ENCODE peak calls at places on chromosome 20, in seven cellular contexts. One of them, this sample, is unnamed.

GRCh38 chr20:19456600-19457390 is 244.4 kb downstream of the SLC24A3 start:
- DNase-seq in left lung: no peak
- DNase-seq in heart left ventricle: no peak
- DNase-seq in bronchial epithelial cell: no peak
- DNase-seq in psoas muscle: no peak
- DNase-seq in cardiac fibroblast: no peak
- DNase-seq in tibial nerve: no peak
- DNase-seq in this sample: no peak

GRCh38 chr20:40422665-40423064 is 266.4 kb downstream of the MAFB start:
- DNase-seq in left lung: no peak
- DNase-seq in heart left ventricle: no peak
- DNase-seq in bronchial epithelial cell: peak
- DNase-seq in psoas muscle: no peak
- DNase-seq in cardiac fibroblast: no peak
- DNase-seq in tibial nerve: no peak
- DNase-seq in this sample: no peak

GRCh38 chr20:19275630-19276071 is 63.2 kb downstream of the SLC24A3 start:
- DNase-seq in left lung: no peak
- DNase-seq in heart left ventricle: peak
- DNase-seq in bronchial epithelial cell: peak
- DNase-seq in psoas muscle: peak
- DNase-seq in cardiac fibroblast: peak
- DNase-seq in tibial nerve: peak
- DNase-seq in this sample: no peak

GRCh38 chr20:539236-539635 is 4.4 kb downstream of the CSNK2A1 start:
- DNase-seq in left lung: no peak
- DNase-seq in heart left ventricle: no peak
- DNase-seq in bronchial epithelial cell: no peak
- DNase-seq in psoas muscle: no peak
- DNase-seq in cardiac fibroblast: no peak
- DNase-seq in tibial nerve: no peak
- DNase-seq in this sample: no peak

GRCh38 chr20:25397827-25398226 is 7.2 kb upstream of the ABHD12 start:
- DNase-seq in left lung: no peak
- DNase-seq in heart left ventricle: no peak
- DNase-seq in bronchial epithelial cell: peak
- DNase-seq in psoas muscle: no peak
- DNase-seq in cardiac fibroblast: no peak
- DNase-seq in tibial nerve: no peak
- DNase-seq in this sample: peak

GRCh38 chr20:20763652-20764051 is 51.2 kb upstream of the RALGAPA2 start:
- DNase-seq in left lung: no peak
- DNase-seq in heart left ventricle: no peak
- DNase-seq in bronchial epithelial cell: no peak
- DNase-seq in psoas muscle: no peak
- DNase-seq in cardiac fibroblast: no peak
- DNase-seq in tibial nerve: no peak
- DNase-seq in this sample: no peak

GRCh38 chr20:47020231-47020630 is 125.6 kb downstream of the EYA2 start:
- DNase-seq in left lung: no peak
- DNase-seq in heart left ventricle: no peak
- DNase-seq in bronchial epithelial cell: no peak
- DNase-seq in psoas muscle: no peak
- DNase-seq in cardiac fibroblast: no peak
- DNase-seq in tibial nerve: no peak
- DNase-seq in this sample: no peak

GRCh38 chr20:635609-636338 is 17.2 kb downstream of the SRXN1 start:
- DNase-seq in left lung: no peak
- DNase-seq in heart left ventricle: no peak
- DNase-seq in bronchial epithelial cell: no peak
- DNase-seq in psoas muscle: no peak
- DNase-seq in cardiac fibroblast: no peak
- DNase-seq in tibial nerve: no peak
- DNase-seq in this sample: peak

GRCh38 chr20:20010639-20011500 is 6.3 kb upstream of the NAA20 start:
- DNase-seq in left lung: no peak
- DNase-seq in heart left ventricle: no peak
- DNase-seq in bronchial epithelial cell: no peak
- DNase-seq in psoas muscle: no peak
- DNase-seq in cardiac fibroblast: peak
- DNase-seq in tibial nerve: no peak
- DNase-seq in this sample: no peak

GRCh38 chr20:58842276-58842675 is 8.4 kb downstream of the GNAS-AS1 start:
- DNase-seq in left lung: no peak
- DNase-seq in heart left ventricle: no peak
- DNase-seq in bronchial epithelial cell: no peak
- DNase-seq in psoas muscle: no peak
- DNase-seq in cardiac fibroblast: no peak
- DNase-seq in tibial nerve: no peak
- DNase-seq in this sample: no peak

GRCh38 chr20:25195962-25196700 is 619 bp downstream of the ENTPD6 start:
- DNase-seq in left lung: no peak
- DNase-seq in heart left ventricle: peak
- DNase-seq in bronchial epithelial cell: peak
- DNase-seq in psoas muscle: peak
- DNase-seq in cardiac fibroblast: peak
- DNase-seq in tibial nerve: no peak
- DNase-seq in this sample: peak

GRCh38 chr20:44644384-44645131 is 6.9 kb downstream of the ADA start:
- DNase-seq in left lung: no peak
- DNase-seq in heart left ventricle: no peak
- DNase-seq in bronchial epithelial cell: no peak
- DNase-seq in psoas muscle: no peak
- DNase-seq in cardiac fibroblast: no peak
- DNase-seq in tibial nerve: no peak
- DNase-seq in this sample: no peak

GRCh38 chr20:61968036-61968810 is 97.5 kb downstream of the TAF4 start:
- DNase-seq in left lung: peak
- DNase-seq in heart left ventricle: no peak
- DNase-seq in bronchial epithelial cell: no peak
- DNase-seq in psoas muscle: no peak
- DNase-seq in cardiac fibroblast: no peak
- DNase-seq in tibial nerve: no peak
- DNase-seq in this sample: no peak

GRCh38 chr20:44723798-44724362 is 8.7 kb downstream of the CCN5 start:
- DNase-seq in left lung: no peak
- DNase-seq in heart left ventricle: no peak
- DNase-seq in bronchial epithelial cell: no peak
- DNase-seq in psoas muscle: peak
- DNase-seq in cardiac fibroblast: no peak
- DNase-seq in tibial nerve: no peak
- DNase-seq in this sample: no peak

GRCh38 chr20:18031888-18032509 is 25.7 kb downstream of the OVOL2 start:
- DNase-seq in left lung: no peak
- DNase-seq in heart left ventricle: no peak
- DNase-seq in bronchial epithelial cell: no peak
- DNase-seq in psoas muscle: no peak
- DNase-seq in cardiac fibroblast: no peak
- DNase-seq in tibial nerve: no peak
- DNase-seq in this sample: no peak

GRCh38 chr20:25282034-25282781 is 34.3 kb downstream of the PYGB start:
- DNase-seq in left lung: peak
- DNase-seq in heart left ventricle: peak
- DNase-seq in bronchial epithelial cell: no peak
- DNase-seq in psoas muscle: peak
- DNase-seq in cardiac fibroblast: no peak
- DNase-seq in tibial nerve: peak
- DNase-seq in this sample: no peak

GRCh38 chr20:31508517-31509244 is 5.6 kb upstream of the HM13 start:
- DNase-seq in left lung: no peak
- DNase-seq in heart left ventricle: no peak
- DNase-seq in bronchial epithelial cell: no peak
- DNase-seq in psoas muscle: no peak
- DNase-seq in cardiac fibroblast: no peak
- DNase-seq in tibial nerve: no peak
- DNase-seq in this sample: no peak

GRCh38 chr20:19949195-19949867 is 67.8 kb upstream of the NAA20 start:
- DNase-seq in left lung: no peak
- DNase-seq in heart left ventricle: no peak
- DNase-seq in bronchial epithelial cell: no peak
- DNase-seq in psoas muscle: no peak
- DNase-seq in cardiac fibroblast: no peak
- DNase-seq in tibial nerve: no peak
- DNase-seq in this sample: no peak

GRCh38 chr20:23397961-23398360 is 23.3 kb downstream of the NAPB start:
- DNase-seq in left lung: no peak
- DNase-seq in heart left ventricle: no peak
- DNase-seq in bronchial epithelial cell: peak
- DNase-seq in psoas muscle: no peak
- DNase-seq in cardiac fibroblast: peak
- DNase-seq in tibial nerve: no peak
- DNase-seq in this sample: peak

GRCh38 chr20:18545566-18545965 is 21.7 kb upstream of the SMIM26 start:
- DNase-seq in left lung: no peak
- DNase-seq in heart left ventricle: no peak
- DNase-seq in bronchial epithelial cell: no peak
- DNase-seq in psoas muscle: no peak
- DNase-seq in cardiac fibroblast: no peak
- DNase-seq in tibial nerve: no peak
- DNase-seq in this sample: no peak

DNA sequence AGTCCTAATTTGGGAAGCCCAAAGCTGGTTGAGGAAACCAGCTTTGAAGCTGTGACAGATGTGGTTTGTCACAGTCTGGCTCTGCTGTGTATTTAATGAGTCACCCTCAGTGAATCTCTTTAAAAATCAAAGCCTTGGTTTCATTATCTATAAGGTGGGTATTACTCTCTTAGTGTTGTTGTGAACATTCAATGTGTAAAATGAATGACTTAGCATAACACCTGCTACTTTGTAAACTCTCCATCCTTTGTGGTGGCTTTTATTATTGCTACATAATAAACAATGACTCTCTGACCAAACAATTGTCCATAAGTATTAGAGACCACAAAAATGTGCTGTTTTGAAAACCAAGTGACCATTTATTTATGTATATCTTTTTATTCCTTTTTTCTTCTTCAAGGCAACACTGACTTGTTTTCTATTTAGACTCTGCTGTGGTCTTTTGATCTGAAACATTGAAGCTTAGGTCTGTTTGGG is 24.6 kb downstream of the PLCB1 start:
- DNase-seq in left lung: no peak
- DNase-seq in heart left ventricle: no peak
- DNase-seq in bronchial epithelial cell: peak
- DNase-seq in psoas muscle: no peak
- DNase-seq in cardiac fibroblast: peak
- DNase-seq in tibial nerve: no peak
- DNase-seq in this sample: peak
- H3K4me3 ChIP-seq in left lung: no peak
- H3K4me3 ChIP-seq in heart left ventricle: no peak
- H3K4me3 ChIP-seq in bronchial epithelial cell: no peak
- H3K4me3 ChIP-seq in psoas muscle: no peak
- H3K4me3 ChIP-seq in cardiac fibroblast: no peak
- H3K4me3 ChIP-seq in tibial nerve: no peak
- H3K4me3 ChIP-seq in this sample: no peak

GRCh38 chr20:57573893-57574292 is 13.0 kb downstream of the PCK1 start:
- DNase-seq in left lung: no peak
- DNase-seq in heart left ventricle: no peak
- DNase-seq in bronchial epithelial cell: no peak
- DNase-seq in psoas muscle: no peak
- DNase-seq in cardiac fibroblast: no peak
- DNase-seq in tibial nerve: no peak
- DNase-seq in this sample: no peak
- TF ChIP-seq CTCF in left lung: no peak
- TF ChIP-seq CTCF in heart left ventricle: no peak
- TF ChIP-seq CTCF in bronchial epithelial cell: no peak
- TF ChIP-seq CTCF in psoas muscle: no peak
- TF ChIP-seq CTCF in cardiac fibroblast: no peak
- TF ChIP-seq CTCF in tibial nerve: no peak
- TF ChIP-seq CTCF in this sample: no peak

GRCh38 chr20:51562027-51562333 is 19.5 kb upstream of the NFATC2 start:
- DNase-seq in left lung: no peak
- DNase-seq in heart left ventricle: no peak
- DNase-seq in bronchial epithelial cell: no peak
- DNase-seq in psoas muscle: no peak
- DNase-seq in cardiac fibroblast: no peak
- DNase-seq in tibial nerve: no peak
- DNase-seq in this sample: no peak

GRCh38 chr20:51565298-51565697 is 22.8 kb upstream of the NFATC2 start:
- DNase-seq in left lung: no peak
- DNase-seq in heart left ventricle: no peak
- DNase-seq in bronchial epithelial cell: no peak
- DNase-seq in psoas muscle: no peak
- DNase-seq in cardiac fibroblast: no peak
- DNase-seq in tibial nerve: no peak
- DNase-seq in this sample: no peak

GRCh38 chr20:51562334-51563140 is 20.0 kb upstream of the NFATC2 start:
- DNase-seq in left lung: peak
- DNase-seq in heart left ventricle: peak
- DNase-seq in bronchial epithelial cell: peak
- DNase-seq in psoas muscle: peak
- DNase-seq in cardiac fibroblast: peak
- DNase-seq in tibial nerve: peak
- DNase-seq in this sample: peak

GRCh38 chr20:51563141-51563596 is 20.6 kb upstream of the NFATC2 start:
- DNase-seq in left lung: no peak
- DNase-seq in heart left ventricle: no peak
- DNase-seq in bronchial epithelial cell: no peak
- DNase-seq in psoas muscle: no peak
- DNase-seq in cardiac fibroblast: no peak
- DNase-seq in tibial nerve: no peak
- DNase-seq in this sample: no peak

GRCh38 chr20:51563597-51564332 is 21.2 kb upstream of the NFATC2 start:
- DNase-seq in left lung: no peak
- DNase-seq in heart left ventricle: peak
- DNase-seq in bronchial epithelial cell: peak
- DNase-seq in psoas muscle: peak
- DNase-seq in cardiac fibroblast: peak
- DNase-seq in tibial nerve: peak
- DNase-seq in this sample: peak
- H3K4me3 ChIP-seq in left lung: no peak
- H3K4me3 ChIP-seq in heart left ventricle: peak
- H3K4me3 ChIP-seq in bronchial epithelial cell: no peak
- H3K4me3 ChIP-seq in psoas muscle: no peak
- H3K4me3 ChIP-seq in cardiac fibroblast: no peak
- H3K4me3 ChIP-seq in tibial nerve: peak
- H3K4me3 ChIP-seq in this sample: no peak

DNA sequence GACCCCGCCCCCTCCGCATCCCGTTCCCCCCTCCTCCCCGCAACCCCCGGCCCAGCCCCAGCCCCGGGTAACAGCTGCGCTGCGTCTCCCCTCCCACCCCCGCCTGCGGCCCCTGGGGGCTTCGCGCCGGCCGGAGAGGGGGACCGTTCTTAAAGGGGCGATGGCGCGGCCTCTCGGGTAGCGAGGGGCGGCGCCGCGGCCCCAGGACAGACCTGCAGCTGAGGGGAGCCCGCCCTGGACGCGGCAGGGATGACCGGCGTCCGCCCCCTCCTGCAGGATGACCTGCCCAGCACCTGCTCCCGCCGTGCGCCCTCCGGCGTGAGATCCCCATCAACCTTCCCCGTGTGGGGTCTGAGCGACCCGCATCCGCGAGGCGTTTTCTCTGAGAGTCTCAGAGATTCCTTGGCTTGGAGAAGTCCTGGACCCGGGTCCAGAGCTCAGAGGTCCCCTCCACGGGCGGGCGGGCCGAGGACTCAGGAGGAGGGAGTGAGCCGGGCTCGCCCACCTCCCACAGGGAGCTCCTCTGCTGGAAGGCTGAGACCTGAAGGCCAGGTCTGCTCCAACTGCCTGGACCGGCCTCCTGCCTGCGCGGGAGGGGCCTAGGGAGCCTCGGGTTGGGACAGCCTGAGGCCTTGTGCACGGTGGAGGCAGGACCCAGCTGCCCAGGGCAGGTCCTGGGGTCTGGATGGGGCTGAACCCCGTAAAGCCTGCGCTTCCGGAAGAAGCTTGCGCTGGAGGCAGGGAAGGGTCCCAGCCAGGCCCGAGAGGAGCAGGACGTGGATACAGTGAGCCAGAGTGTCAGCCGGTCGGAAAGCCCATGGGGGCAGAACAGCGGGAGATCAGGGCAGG is 497 bp upstream of the NKAIN4 start:
- DNase-seq in left lung: no peak
- DNase-seq in heart left ventricle: no peak
- DNase-seq in bronchial epithelial cell: no peak
- DNase-seq in psoas muscle: no peak
- DNase-seq in cardiac fibroblast: no peak
- DNase-seq in tibial nerve: no peak
- DNase-seq in this sample: no peak
- TF ChIP-seq CTCF in left lung: no peak
- TF ChIP-seq CTCF in heart left ventricle: no peak
- TF ChIP-seq CTCF in bronchial epithelial cell: peak
- TF ChIP-seq CTCF in psoas muscle: no peak
- TF ChIP-seq CTCF in cardiac fibroblast: no peak
- TF ChIP-seq CTCF in tibial nerve: no peak
- TF ChIP-seq CTCF in this sample: no peak